ENCODE peak calls at places on chromosomes 2 and 18, in seven cellular contexts. E is tibial artery; B is CD8-positive, alpha-beta T cell; A is GM12864; D is MM.1S; T is GM23338; O is choroid plexus epithelial cell. J is an unnamed sample.

GRCh38 chr2:109063326-109063670 is 65.7 kb upstream of the SH3RF3 start:
- DNase-seq in E (no peak), B (peak), A (no peak), D (no peak), T (peak), O (peak), J (no peak)

GRCh38 chr2:84306361-84306760 is 152.7 kb downstream of the SUCLG1 start:
- DNase-seq in E (no peak), B (no peak), A (no peak), D (no peak), T (peak), O (no peak), J (no peak)

GRCh38 chr2:163210430-163210918 is 371.9 kb upstream of the KCNH7 start:
- DNase-seq in E (no peak), B (no peak), A (no peak), D (no peak), T (no peak), O (peak), J (no peak)

GRCh38 chr2:141201161-141201560 is 929.7 kb downstream of the LRP1B start:
- DNase-seq in E (no peak), B (no peak), A (no peak), D (no peak), T (no peak), O (no peak), J (no peak)

GRCh38 chr2:134818321-134818720 is 20.1 kb upstream of the ACMSD start:
- DNase-seq in E (no peak), B (no peak), A (no peak), D (no peak), T (no peak), O (no peak), J (no peak)

GRCh38 chr2:105395691-105396090 is 3.2 kb downstream of the FHL2 start:
- DNase-seq in E (no peak), B (no peak), A (no peak), D (no peak), T (no peak), O (peak), J (no peak)

GRCh38 chr2:237434916-237435315 is 21.0 kb upstream of the COL6A3 start:
- DNase-seq in E (no peak), B (peak), A (peak), D (peak), T (no peak), O (peak), J (no peak)

GRCh38 chr2:19575618-19576017 is 217.2 kb upstream of the OSR1 start:
- DNase-seq in E (no peak), B (no peak), A (no peak), D (no peak), T (no peak), O (peak), J (no peak)

GRCh38 chr2:68126561-68126960 is 31.1 kb upstream of the PNO1 start:
- DNase-seq in E (no peak), B (no peak), A (no peak), D (no peak), T (no peak), O (no peak), J (no peak)

GRCh38 chr18:76610933-76611749 is 116.1 kb upstream of the ZNF516 start:
- DNase-seq in E (no peak), B (no peak), A (no peak), D (no peak), T (peak), O (peak), J (no peak)

GRCh38 chr2:240793313-240794177 is 26.5 kb downstream of the KIF1A start:
- DNase-seq in E (no peak), B (no peak), A (no peak), D (no peak), T (no peak), O (no peak), J (no peak)

GRCh38 chr2:240433973-240434727 is 1.3 kb upstream of the GPC1 start:
- DNase-seq in E (no peak), B (no peak), A (no peak), D (no peak), T (no peak), O (peak), J (no peak)

GRCh38 chr2:199439094-199439493 is 18.6 kb downstream of the SATB2 start:
- DNase-seq in E (no peak), B (no peak), A (no peak), D (no peak), T (peak), O (no peak), J (no peak)

GRCh38 chr2:231399853-231400667 is 4.5 kb downstream of the B3GNT7 start:
- DNase-seq in E (peak), B (no peak), A (no peak), D (no peak), T (no peak), O (peak), J (no peak)

GRCh38 chr2:96325884-96326255 is 753 bp downstream of the ITPRIPL1 start:
- DNase-seq in E (no peak), B (peak), A (no peak), D (peak), T (no peak), O (no peak), J (no peak)

GRCh38 chr2:98580656-98581284 is 27.5 kb downstream of the COA5 start:
- DNase-seq in E (no peak), B (no peak), A (no peak), D (no peak), T (no peak), O (no peak), J (no peak)

GRCh38 chr2:231563378-231563961 is 29.2 kb upstream of the TEX44 start:
- DNase-seq in E (no peak), B (no peak), A (peak), D (peak), T (peak), O (peak), J (peak)

GRCh38 chr2:58851598-58851997 is 610.5 kb upstream of the FANCL start:
- DNase-seq in E (no peak), B (no peak), A (no peak), D (no peak), T (no peak), O (peak), J (no peak)
- TF ChIP-seq CTCF in E (no peak), B (no peak), A (no peak), D (no peak), T (no peak), O (peak), J (no peak)

GRCh38 chr18:52716926-52717325 is 376.9 kb downstream of the DCC start:
- DNase-seq in E (no peak), B (no peak), A (no peak), D (no peak), T (peak), O (peak), J (no peak)
- TF ChIP-seq CTCF in E (no peak), B (no peak), A (no peak), D (no peak), T (peak), O (peak), J (peak)

DNA sequence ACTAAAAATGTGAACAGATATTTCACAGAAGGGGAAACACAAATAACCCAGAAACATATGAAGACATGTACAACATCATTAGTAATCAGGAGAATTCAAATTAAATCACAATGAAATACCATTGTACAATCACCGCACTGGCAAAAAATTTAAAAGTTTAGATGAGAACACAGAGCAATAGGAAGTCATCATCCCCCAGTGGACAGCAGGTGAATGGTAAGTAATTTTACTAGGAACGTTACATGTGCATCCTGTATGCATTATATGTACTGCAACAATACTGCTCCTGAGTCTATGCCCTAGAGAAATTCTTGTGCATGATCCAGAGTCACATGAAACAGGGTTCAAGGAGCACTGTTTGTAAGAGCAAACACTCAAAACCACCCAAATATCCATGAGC is 713.8 kb downstream of the NRXN1 start:
- DNase-seq in E (no peak), B (no peak), A (no peak), D (no peak), T (no peak), O (no peak), J (no peak)
- TF ChIP-seq CTCF in E (no peak), B (no peak), A (peak), D (peak), T (peak), O (no peak), J (no peak)

GRCh38 chr2:42769583-42770287 is 5.8 kb upstream of the OXER1 start:
- DNase-seq in E (no peak), B (no peak), A (no peak), D (no peak), T (no peak), O (no peak), J (no peak)

GRCh38 chr2:42767899-42768705 is 4.2 kb upstream of the OXER1 start:
- DNase-seq in E (no peak), B (no peak), A (no peak), D (no peak), T (no peak), O (no peak), J (no peak)

GRCh38 chr2:42768706-42769256 is 4.8 kb upstream of the OXER1 start:
- DNase-seq in E (no peak), B (no peak), A (no peak), D (no peak), T (no peak), O (no peak), J (no peak)

GRCh38 chr2:42771546-42772153 is 7.7 kb upstream of the OXER1 start:
- DNase-seq in E (no peak), B (no peak), A (no peak), D (no peak), T (no peak), O (no peak), J (no peak)

DNA sequence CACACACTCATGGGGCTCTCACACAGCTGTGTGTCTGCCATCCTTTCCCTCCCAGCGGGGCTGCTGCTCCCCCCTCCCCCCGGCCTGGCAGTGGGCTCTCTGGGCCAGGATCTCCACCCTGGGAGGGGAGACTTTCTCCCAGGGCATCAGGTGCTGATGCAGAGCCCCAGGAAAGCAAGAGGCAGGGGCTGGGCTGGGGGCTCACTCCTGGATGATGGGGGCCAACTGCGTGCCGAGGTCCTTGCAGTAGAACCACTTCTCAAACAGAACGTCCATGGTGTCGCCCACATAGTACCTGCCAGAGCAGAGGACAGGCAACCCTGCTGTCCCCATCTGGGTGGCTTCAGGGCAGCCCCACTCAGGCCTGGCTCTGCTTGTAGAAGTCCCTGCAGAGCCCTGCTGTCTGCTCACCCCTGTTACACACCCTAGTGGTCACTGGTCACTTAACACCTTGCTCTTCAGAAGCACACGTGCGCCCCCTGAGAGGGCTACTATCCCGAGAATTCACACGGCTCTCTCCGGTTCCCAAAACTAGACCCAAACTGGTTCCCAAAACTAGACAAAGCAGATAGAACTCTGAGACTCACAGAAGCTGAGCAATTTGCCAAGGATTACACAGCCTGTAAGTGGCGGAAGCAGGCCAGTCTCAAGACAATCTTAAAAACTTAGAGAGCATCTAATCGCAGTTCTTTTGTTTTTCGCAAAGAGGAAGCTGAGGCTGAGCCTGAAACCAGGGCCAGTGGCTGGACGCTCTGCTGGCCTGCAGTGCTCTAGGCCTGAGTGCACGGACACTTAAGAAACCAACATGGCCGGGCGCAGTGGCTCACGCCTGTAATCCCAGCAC is 6.6 kb upstream of the OXER1 start:
- DNase-seq in E (no peak), B (no peak), A (no peak), D (no peak), T (peak), O (peak), J (peak)
- TF ChIP-seq CTCF in E (no peak), B (no peak), A (peak), D (peak), T (peak), O (peak), J (peak)

DNA sequence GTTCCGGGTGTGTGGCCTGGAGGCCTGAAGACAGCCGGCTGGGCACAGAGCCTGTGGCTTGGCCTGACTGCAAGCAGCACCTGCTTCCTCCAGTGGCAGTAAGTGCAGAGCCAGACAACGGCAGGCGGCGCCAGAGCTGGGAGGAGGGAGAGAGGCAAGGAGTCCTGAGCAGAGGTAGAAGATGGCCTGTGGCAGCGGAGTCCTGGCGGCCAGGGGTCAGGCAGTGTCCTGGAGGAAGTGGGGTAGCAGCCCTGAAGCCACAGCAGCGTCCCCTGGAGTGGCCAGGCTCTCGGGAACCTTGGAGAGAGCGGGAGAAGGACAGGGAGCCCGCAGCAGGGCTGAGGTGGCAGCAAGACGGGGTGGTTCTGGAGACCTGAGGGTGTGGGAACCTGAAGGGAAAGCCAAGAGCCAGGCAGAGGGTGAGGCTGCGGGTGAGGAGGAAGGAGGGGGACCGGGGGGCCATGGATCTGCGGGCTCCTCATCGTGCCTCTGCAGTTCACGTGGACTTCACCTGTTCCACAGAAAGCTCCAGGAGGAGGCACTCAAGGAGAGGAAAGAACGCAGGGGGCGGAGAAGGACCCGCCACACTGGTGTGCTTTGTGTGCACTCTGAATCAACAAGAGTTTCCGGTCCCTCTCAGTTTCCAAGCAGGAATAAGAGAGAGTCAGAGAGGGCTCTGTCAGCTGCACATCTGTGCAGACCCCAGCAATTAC is 85.9 kb downstream of the USP40 start:
- DNase-seq in E (peak), B (no peak), A (no peak), D (no peak), T (no peak), O (peak), J (no peak)
- TF ChIP-seq CTCF in E (no peak), B (no peak), A (no peak), D (no peak), T (no peak), O (peak), J (no peak)

GRCh38 chr2:88185480-88185879 is 15.3 kb downstream of the THNSL2 start:
- DNase-seq in E (no peak), B (no peak), A (no peak), D (no peak), T (no peak), O (no peak), J (no peak)

GRCh38 chr2:88188741-88189140 is 18.6 kb downstream of the THNSL2 start:
- DNase-seq in E (no peak), B (no peak), A (no peak), D (no peak), T (no peak), O (peak), J (no peak)

GRCh38 chr2:88187038-88187676 is 17.0 kb downstream of the THNSL2 start:
- DNase-seq in E (peak), B (no peak), A (no peak), D (peak), T (peak), O (peak), J (peak)

GRCh38 chr2:88190808-88191721 is 20.9 kb downstream of the THNSL2 start:
- DNase-seq in E (no peak), B (no peak), A (peak), D (peak), T (peak), O (peak), J (peak)

DNA sequence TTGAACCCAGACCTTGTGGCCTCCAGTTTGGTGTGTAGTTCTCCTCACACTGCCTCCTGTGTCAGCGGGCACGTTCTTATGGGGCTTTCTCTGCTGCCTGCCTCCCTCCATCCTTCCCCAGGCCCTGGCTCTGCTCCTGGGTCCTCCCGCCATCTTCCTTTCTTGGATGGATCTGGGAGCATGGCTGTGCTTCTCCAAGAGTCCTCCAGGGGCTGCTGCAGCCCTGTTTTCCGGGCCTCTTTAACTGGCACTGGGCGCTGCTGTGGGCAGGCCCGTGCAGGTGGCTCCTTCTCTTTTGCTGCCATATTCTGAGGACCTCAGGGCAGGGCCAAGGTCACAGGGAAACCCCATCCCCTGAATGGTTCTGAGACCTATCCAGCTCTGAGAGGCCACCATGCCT is 17.8 kb downstream of the THNSL2 start:
- DNase-seq in E (no peak), B (no peak), A (no peak), D (no peak), T (peak), O (no peak), J (no peak)
- TF ChIP-seq CTCF in E (no peak), B (no peak), A (peak), D (peak), T (peak), O (peak), J (no peak)

J was measured in GM10248.